ENCODE peak calls at places on chromosomes 12 and 14, in six cellular contexts. N, L, I, F, K and V are unnamed samples.

GRCh38 chr12:111429760-111430417 is 24.2 kb downstream of the SH2B3 start:
- DNase-seq in N (no peak), L (peak; percentile 63), I (no peak), F (no peak), K (no peak), V (no peak)

GRCh38 chr12:69679119-69679518 is 20.0 kb downstream of the BEST3 start:
- DNase-seq in N (no peak), L (no peak), I (no peak), F (no peak), K (no peak), V (peak; percentile 25)

GRCh38 chr14:48398675-48399282 is 723.4 kb upstream of the MDGA2 start:
- DNase-seq in N (peak; percentile 11), L (no peak), I (no peak), F (no peak), K (no peak), V (peak; percentile 8)

GRCh38 chr12:42565633-42566032 is 23.9 kb downstream of the PRICKLE1 start:
- DNase-seq in N (no peak), L (no peak), I (no peak), F (no peak), K (no peak), V (no peak)

GRCh38 chr12:57524814-57525614 is 2.4 kb downstream of the MBD6 start:
- DNase-seq in N (no peak), L (no peak), I (no peak), F (no peak), K (no peak), V (no peak)

GRCh38 chr12:124812356-124812755 is 51.3 kb downstream of the SCARB1 start:
- DNase-seq in N (no peak), L (no peak), I (no peak), F (no peak), K (no peak), V (no peak)

GRCh38 chr14:93219103-93219726 is 12.2 kb downstream of the UBR7 start:
- DNase-seq in N (peak; percentile 67), L (no peak), I (peak; percentile 59), F (no peak), K (no peak), V (peak; percentile 73)

GRCh38 chr12:47282206-47282605 is 202.4 kb upstream of the AMIGO2 start:
- DNase-seq in N (peak; percentile 47), L (no peak), I (no peak), F (no peak), K (no peak), V (peak; percentile 81)

GRCh38 chr14:61749867-61750266 is 12.4 kb upstream of the SNAPC1 start:
- DNase-seq in N (no peak), L (no peak), I (no peak), F (no peak), K (no peak), V (no peak)

GRCh38 chr14:100074431-100075100 is 9.3 kb downstream of the EVL start:
- DNase-seq in N (no peak), L (no peak), I (no peak), F (no peak), K (no peak), V (no peak)

GRCh38 chr12:23566133-23566532 is 383.3 kb downstream of the SOX5 start:
- DNase-seq in N (no peak), L (no peak), I (no peak), F (no peak), K (no peak), V (no peak)

GRCh38 chr12:103529306-103529705 is 33.5 kb upstream of the C12orf42 start:
- DNase-seq in N (no peak), L (no peak), I (no peak), F (no peak), K (no peak), V (no peak)

GRCh38 chr12:118495296-118495695 is 118.9 kb downstream of the SUDS3 start:
- DNase-seq in N (no peak), L (no peak), I (no peak), F (no peak), K (no peak), V (no peak)

GRCh38 chr12:111673503-111673902 is 12.3 kb downstream of the BRAP start:
- DNase-seq in N (peak; percentile 31), L (no peak), I (no peak), F (no peak), K (no peak), V (peak; percentile 58)

GRCh38 chr12:120055231-120055630 is 61.3 kb downstream of the RAB35 start:
- DNase-seq in N (peak; percentile 39), L (no peak), I (no peak), F (no peak), K (no peak), V (peak; percentile 14)

GRCh38 chr12:63068857-63069442 is 82.1 kb downstream of the AVPR1A start:
- DNase-seq in N (peak; percentile 65), L (no peak), I (no peak), F (peak; percentile 34), K (no peak), V (peak; percentile 87)

GRCh38 chr14:54815531-54815930 is 87.1 kb downstream of the GCH1 start:
- DNase-seq in N (no peak), L (no peak), I (no peak), F (no peak), K (no peak), V (no peak)

GRCh38 chr12:124653169-124653931 is 85.9 kb upstream of the NCOR2 start:
- DNase-seq in N (peak; percentile 20), L (peak; percentile 83), I (no peak), F (no peak), K (no peak), V (peak; percentile 48)

DNA sequence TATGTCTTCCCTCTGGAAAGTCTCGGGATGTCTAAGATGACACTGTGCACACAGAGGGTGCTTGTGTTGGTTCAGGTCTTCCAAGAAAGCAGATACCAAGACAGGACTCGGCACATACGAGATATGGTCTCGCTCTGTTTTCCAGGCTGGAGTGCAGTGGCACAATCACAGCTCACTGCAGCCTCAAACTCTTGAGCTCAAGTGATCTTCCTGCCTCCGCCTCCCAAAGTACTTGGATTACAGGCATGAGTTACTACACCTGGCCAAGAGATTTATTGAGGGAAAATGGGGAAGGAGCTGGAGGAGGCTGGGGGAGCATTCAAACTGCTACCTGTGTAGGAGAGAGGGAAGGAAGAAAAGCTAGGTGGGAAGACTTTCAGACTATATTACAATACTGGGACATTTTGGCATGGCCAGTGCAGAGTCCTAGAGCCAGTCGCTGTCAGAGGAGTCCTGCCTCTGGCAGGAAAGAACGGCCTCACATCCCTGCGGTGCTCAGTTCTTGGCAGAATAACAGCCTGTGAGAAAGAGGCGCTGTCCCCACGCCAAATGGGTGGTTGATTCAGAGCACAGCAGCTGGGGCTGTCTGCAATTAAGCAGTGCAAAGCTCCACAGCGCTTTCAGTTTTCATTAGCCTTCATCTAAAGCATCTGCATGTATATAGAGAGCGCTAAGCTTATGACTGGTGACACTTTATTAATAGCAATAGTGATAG is 18.3 kb downstream of the SLC17A8 start:
- DNase-seq in N (peak; percentile 76), L (no peak), I (peak; percentile 48), F (no peak), K (peak; percentile 58), V (peak; percentile 68)
- H3K4me3 ChIP-seq in N (no peak overlapping the region), L (no peak overlapping the region), I (no peak overlapping the region), F (no peak overlapping the region), K (no peak overlapping the region), V (peak overlapping the region; percentile 22)

DNA sequence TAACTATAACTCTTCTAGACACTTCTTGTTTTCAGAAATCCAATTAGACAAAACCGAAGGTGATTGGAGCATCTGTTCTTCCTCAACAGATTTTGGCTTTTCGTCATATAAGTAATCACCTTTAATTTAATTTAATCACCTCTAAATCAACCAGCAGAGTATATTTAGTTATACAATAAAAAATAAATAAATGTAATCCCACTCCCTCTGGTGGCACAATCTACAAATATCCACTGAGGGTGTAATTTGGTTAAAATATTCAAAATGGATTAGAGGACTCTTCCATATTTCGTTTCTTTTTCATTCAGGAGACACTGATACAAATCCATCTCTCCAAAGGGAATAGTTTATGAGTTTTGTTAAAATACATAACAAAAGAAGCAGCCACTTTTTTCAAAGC is 18.3 kb upstream of the SLC35F4 start:
- DNase-seq in N (no peak), L (no peak), I (no peak), F (no peak), K (no peak), V (peak; percentile 25)
- TF ChIP-seq CTCF in N (peak; percentile 28), L (no peak), I (no peak), F (peak; percentile 22), K (peak; percentile 5), V (peak; percentile 24)

GRCh38 chr14:36661506-36662257 is at the start of gene PAX9:
- DNase-seq in N (peak; percentile 80), L (peak; percentile 90), I (peak; percentile 78), F (no peak), K (peak; percentile 77), V (peak; percentile 46)

GRCh38 chr14:36658091-36659009 is 3.3 kb upstream of the PAX9 start:
- DNase-seq in N (no peak), L (peak; percentile 72), I (no peak), F (no peak), K (no peak), V (no peak)

GRCh38 chr14:36659010-36659821 is 2.4 kb upstream of the PAX9 start:
- DNase-seq in N (no peak), L (peak; percentile 58), I (no peak), F (no peak), K (no peak), V (no peak)

GRCh38 chr14:36660736-36661505 is 739 bp upstream of the PAX9 start:
- DNase-seq in N (no peak), L (peak; percentile 72), I (no peak), F (no peak), K (no peak), V (no peak)

DNA sequence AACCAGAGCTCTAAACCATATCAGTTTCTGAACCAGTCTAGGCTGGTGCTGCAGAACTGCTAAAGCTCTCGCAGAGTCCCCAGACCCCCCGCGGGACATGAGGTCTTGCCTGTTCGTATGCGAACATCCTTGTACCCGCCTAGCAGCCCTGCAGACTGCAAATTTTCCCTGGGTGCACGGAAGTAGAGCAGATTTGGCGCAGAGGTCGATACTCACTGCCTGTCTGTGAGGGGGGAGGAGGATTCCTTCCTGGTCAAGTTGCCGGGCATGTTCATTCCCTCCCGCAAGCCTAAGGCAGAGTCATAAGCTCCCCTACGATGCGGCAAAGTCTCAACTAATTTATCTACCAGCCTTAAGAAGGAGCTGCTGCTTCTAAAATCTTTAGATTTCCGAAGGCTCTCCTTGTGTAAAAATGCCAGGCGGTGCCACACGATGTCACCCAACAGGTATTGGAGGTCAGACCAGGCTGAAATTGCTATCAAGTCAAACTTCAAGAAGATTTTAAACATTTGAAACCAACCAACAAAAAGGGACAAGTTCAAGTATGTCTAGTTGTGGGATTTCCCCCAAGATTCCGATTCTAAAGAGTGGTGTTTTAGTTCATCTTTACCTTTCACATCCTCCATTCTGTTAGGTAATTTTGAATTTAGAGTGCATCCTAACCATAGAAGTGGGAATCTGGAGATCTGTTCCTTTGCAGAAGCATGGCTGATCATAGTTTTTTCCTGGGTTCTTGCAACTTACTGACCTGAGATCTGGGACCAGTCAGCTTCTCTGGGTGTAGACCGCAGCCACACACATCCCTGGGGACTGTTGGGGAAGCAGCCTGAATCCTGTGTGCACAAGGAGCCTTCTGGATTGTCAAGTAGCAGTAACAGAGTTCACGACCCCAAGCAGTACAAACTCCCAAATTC is 1.6 kb upstream of the PAX9 start:
- DNase-seq in N (no peak), L (no peak), I (no peak), F (no peak), K (no peak), V (no peak)
- H3K4me3 ChIP-seq in N (no peak overlapping the region), L (no peak overlapping the region), I (no peak overlapping the region), F (no peak overlapping the region), K (no peak overlapping the region), V (no peak overlapping the region)

DNA sequence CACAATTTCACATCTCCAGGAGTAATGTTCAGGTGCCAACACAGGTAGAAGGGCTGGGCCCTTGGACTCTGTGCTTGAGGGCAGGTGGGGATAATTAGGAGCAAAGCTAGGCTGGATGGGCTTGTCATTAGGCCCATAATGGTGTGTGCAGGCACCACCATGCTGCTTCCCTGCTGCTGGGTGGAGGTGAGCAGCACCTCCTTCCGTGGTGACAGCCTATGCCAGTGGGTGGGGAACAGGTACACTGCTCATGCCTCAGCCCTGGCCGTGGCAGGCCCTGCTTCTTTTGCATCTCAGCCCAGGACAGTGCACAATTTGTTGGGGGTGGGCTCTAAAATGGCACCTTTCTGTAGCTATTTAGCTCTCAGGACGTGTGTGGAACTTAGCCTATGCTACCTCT is 955.5 kb downstream of the TMTC2 start:
- DNase-seq in N (no peak), L (peak; percentile 1), I (no peak), F (no peak), K (no peak), V (no peak)
- TF ChIP-seq CTCF in N (no peak), L (no peak), I (no peak), F (no peak), K (no peak), V (no peak)